ENCODE peak calls at places on chromosomes 5 and 9, in five cellular contexts. V is IMR-90, Y is colonic mucosa, E is SK-N-SH, A is adipocyte. R is an unnamed sample.

GRCh38 chr5:149323235-149324205 is 21.8 kb upstream of the GRPEL2 start:
- DNase-seq in E (no peak), A (peak), V (peak), Y (no peak), R (peak)

GRCh38 chr5:61313960-61314681 is 17.9 kb upstream of the ZSWIM6 start:
- DNase-seq in V (peak), Y (no peak), E (no peak), A (peak), R (peak)

GRCh38 chr5:125198270-125198974 is 452.0 kb upstream of the ZNF608 start:
- DNase-seq in A (peak), Y (peak), V (peak), E (peak), R (peak)

GRCh38 chr5:95631265-95631957 is 11.5 kb downstream of the GPR150 start:
- DNase-seq in Y (no peak), E (no peak), A (peak), V (peak), R (peak)

GRCh38 chr5:41841325-41841724 is 28.9 kb downstream of the OXCT1 start:
- DNase-seq in Y (no peak), A (no peak), V (no peak), E (no peak), R (no peak)

GRCh38 chr9:17052626-17053025 is 82.2 kb upstream of the CNTLN start:
- DNase-seq in Y (no peak), A (no peak), V (no peak), E (no peak), R (no peak)

GRCh38 chr5:179123109-179123426 is 62.9 kb downstream of the ZNF354C start:
- DNase-seq in V (no peak), E (no peak), A (no peak), Y (no peak), R (no peak)

GRCh38 chr9:72954431-72955420 is 1.9 kb upstream of the ALDH1A1 start:
- DNase-seq in V (no peak), Y (peak), A (peak), E (no peak), R (peak)

GRCh38 chr9:112110773-112111106 is 64.4 kb downstream of the SUSD1 start:
- DNase-seq in Y (no peak), A (no peak), E (no peak), V (no peak), R (no peak)

GRCh38 chr9:107488400-107489143 is 997 bp downstream of the KLF4 start:
- DNase-seq in E (peak), Y (peak), A (peak), V (peak), R (peak)

GRCh38 chr5:20833081-20833627 is 845.2 kb upstream of the CDH18 start:
- DNase-seq in A (no peak), V (no peak), Y (no peak), E (no peak), R (no peak)

GRCh38 chr9:27542519-27542918 is 12.9 kb upstream of the MOB3B start:
- DNase-seq in E (no peak), Y (no peak), A (peak), V (no peak), R (no peak)

GRCh38 chr9:95757026-95757425 is 118.5 kb upstream of the ERCC6L2 start:
- DNase-seq in Y (no peak), V (peak), E (no peak), A (peak), R (peak)

GRCh38 chr5:86806206-86806605 is 188.5 kb downstream of the COX7C start:
- DNase-seq in Y (no peak), E (no peak), A (no peak), V (peak), R (no peak)

GRCh38 chr9:137217276-137218211 is 4.5 kb downstream of the RNF208 start:
- DNase-seq in A (no peak), Y (peak), V (no peak), E (no peak), R (no peak)

GRCh38 chr5:82057051-82057450 is 85.2 kb downstream of the ATG10 start:
- DNase-seq in V (peak), E (no peak), A (no peak), Y (no peak), R (no peak)

GRCh38 chr9:105432247-105432857 is 15.5 kb upstream of the FSD1L start:
- DNase-seq in E (no peak), Y (no peak), V (no peak), A (no peak), R (no peak)

GRCh38 chr5:148615644-148616283 is 38.6 kb downstream of the HTR4 start:
- DNase-seq in Y (no peak), E (no peak), A (peak), V (peak), R (peak)

GRCh38 chr5:5203441-5203840 is 63.3 kb downstream of the ADAMTS16 start:
- DNase-seq in E (no peak), V (no peak), A (no peak), Y (no peak), R (no peak)

GRCh38 chr5:153641183-153641688 is 150.8 kb downstream of the GRIA1 start:
- DNase-seq in E (no peak), A (no peak), Y (no peak), V (no peak), R (no peak)

GRCh38 chr5:106451998-106452397 is 1218.7 kb downstream of the EFNA5 start:
- DNase-seq in A (no peak), V (no peak), E (no peak), Y (no peak), R (no peak)

GRCh38 chr9:28215921-28216320 is 642.6 kb upstream of the C9orf72 start:
- DNase-seq in V (no peak), E (no peak), Y (no peak), A (no peak), R (no peak)

GRCh38 chr9:7042124-7042523 is 284.4 kb downstream of the KDM4C start:
- DNase-seq in E (no peak), V (peak), Y (no peak), A (peak), R (peak)

GRCh38 chr5:106127341-106127781 is 1543.4 kb downstream of the EFNA5 start:
- DNase-seq in V (peak), Y (no peak), E (no peak), A (no peak), R (no peak)

GRCh38 chr5:1060535-1060981 is 51.3 kb downstream of the SLC12A7 start:
- DNase-seq in E (peak), A (no peak), V (no peak), Y (no peak), R (no peak)

GRCh38 chr5:151378616-151379015 is 31.3 kb upstream of the SLC36A2 start:
- DNase-seq in Y (no peak), E (no peak), V (no peak), A (no peak), R (no peak)

GRCh38 chr5:14146725-14147124 is 3.6 kb downstream of the TRIO start:
- DNase-seq in E (no peak), A (no peak), Y (no peak), V (no peak), R (peak)

GRCh38 chr9:113715086-113715485 is 161.0 kb upstream of the ZNF618 start:
- DNase-seq in V (peak), A (peak), Y (peak), E (no peak), R (peak)

GRCh38 chr5:111266491-111266890 is 42.3 kb downstream of the CAMK4 start:
- DNase-seq in Y (no peak), E (no peak), A (no peak), V (no peak), R (no peak)

GRCh38 chr9:109315889-109316640 is 4.8 kb downstream of the EPB41L4B start:
- DNase-seq in E (no peak), Y (peak), A (no peak), V (peak), R (peak)

GRCh38 chr9:124251605-124252366 is 6.0 kb upstream of the NEK6 start:
- DNase-seq in A (peak), V (peak), E (no peak), Y (no peak), R (peak)

GRCh38 chr5:13972029-13972428 is 27.5 kb upstream of the DNAH5 start:
- DNase-seq in A (no peak), Y (no peak), V (no peak), E (no peak), R (no peak)

GRCh38 chr5:96280946-96281393 is 152.1 kb downstream of the PCSK1 start:
- DNase-seq in A (peak), Y (no peak), E (peak), V (no peak), R (no peak)

GRCh38 chr9:126491256-126491879 is 122.4 kb upstream of the LMX1B start:
- DNase-seq in Y (peak), E (peak), V (peak), A (peak), R (peak)

GRCh38 chr9:134169724-134170401 is 5.5 kb upstream of the RNU6ATAC start:
- DNase-seq in A (no peak), V (no peak), E (no peak), Y (no peak), R (no peak)

GRCh38 chr9:16329699-16330113 is 540.8 kb downstream of the BNC2 start:
- DNase-seq in Y (peak), A (no peak), V (peak), E (no peak), R (peak)

GRCh38 chr9:2125909-2126308 is 110.8 kb downstream of the SMARCA2 start:
- DNase-seq in Y (no peak), V (peak), E (no peak), A (no peak), R (no peak)

DNA sequence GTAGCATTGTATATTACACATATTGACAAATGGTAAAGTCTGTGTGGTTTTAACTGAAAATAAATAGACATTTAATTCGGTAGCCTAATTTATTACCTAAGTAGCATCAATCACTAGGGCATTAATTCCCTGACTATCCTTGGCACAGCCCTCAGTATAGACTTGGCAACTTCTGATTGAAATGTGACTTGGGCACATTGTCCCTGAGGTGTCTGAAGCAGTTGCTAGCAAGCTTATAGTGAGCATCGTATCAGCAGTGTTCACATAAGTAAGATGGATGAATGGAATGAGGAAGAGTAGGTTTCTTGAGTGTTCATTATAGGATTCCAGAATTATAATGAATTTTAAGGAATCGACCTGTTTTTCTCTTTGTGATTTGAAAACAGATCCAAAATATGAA is 16.1 kb downstream of the LURAP1L start:
- DNase-seq in E (no peak), Y (no peak), V (no peak), A (no peak), R (no peak)
- H3K9ac ChIP-seq in E (no peak), Y (no peak), V (no peak), A (peak), R (no peak)

DNA sequence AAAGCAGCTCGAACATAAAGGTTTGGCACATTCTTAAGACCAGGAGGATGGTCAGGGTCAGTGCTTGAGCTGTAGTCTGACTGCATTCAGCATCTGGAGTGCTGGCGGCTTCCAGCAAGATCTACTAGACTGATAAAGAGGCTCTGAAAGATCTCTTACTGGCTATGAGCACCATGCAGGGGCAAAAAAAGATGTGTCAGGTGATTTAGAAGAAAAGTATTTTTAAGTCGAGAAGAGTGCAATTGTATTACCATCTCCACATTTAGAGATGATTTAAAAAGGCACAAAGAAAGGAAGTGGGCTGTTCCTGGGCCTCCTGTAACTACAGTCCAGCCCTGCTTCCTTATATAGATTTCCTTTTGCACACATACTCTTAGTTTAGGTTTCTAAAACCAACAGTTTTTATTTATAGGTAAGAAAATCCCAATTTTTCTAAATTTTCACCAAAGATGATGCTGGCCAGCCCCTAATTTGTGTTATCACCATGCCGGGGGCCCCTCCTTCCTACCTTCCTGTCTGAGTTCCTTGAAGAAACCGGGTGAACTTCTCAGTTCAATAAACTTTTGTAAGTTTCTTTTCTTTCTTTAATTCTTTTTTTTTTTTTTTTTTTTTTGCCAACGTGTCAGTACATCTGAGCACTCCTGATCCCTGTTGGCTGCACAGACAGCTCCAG is 65.9 kb upstream of the PLPP1 start:
- DNase-seq in V (peak), Y (peak), E (peak), A (peak), R (peak)
- H3K9ac ChIP-seq in V (peak), Y (peak), E (peak), A (peak), R (peak)

GRCh38 chr9:23702311-23702922 is 123.6 kb downstream of the ELAVL2 start:
- DNase-seq in A (no peak), V (no peak), Y (no peak), E (peak), R (peak)

GRCh38 chr9:23701291-23701690 is 124.7 kb downstream of the ELAVL2 start:
- DNase-seq in E (no peak), V (no peak), A (no peak), Y (no peak), R (no peak)

GRCh38 chr9:23707249-23707648 is 118.8 kb downstream of the ELAVL2 start:
- DNase-seq in Y (no peak), V (no peak), E (no peak), A (no peak), R (no peak)
- H3K9ac ChIP-seq in Y (no peak), V (no peak), E (no peak), A (no peak), R (no peak)

GRCh38 chr9:33926746-33927485 is 110.0 kb downstream of the UBE2R2 start:
- DNase-seq in E (no peak), V (no peak), Y (no peak), A (no peak), R (no peak)

GRCh38 chr9:33923998-33924701 is 107.2 kb downstream of the UBE2R2 start:
- DNase-seq in E (no peak), V (no peak), Y (no peak), A (no peak), R (no peak)

GRCh38 chr9:33923079-33923478 is 106.1 kb downstream of the UBE2R2 start:
- DNase-seq in E (no peak), V (no peak), A (no peak), Y (no peak), R (no peak)

GRCh38 chr9:33927694-33928093 is 110.7 kb downstream of the UBE2R2 start:
- DNase-seq in E (no peak), V (no peak), A (no peak), Y (no peak), R (no peak)

DNA sequence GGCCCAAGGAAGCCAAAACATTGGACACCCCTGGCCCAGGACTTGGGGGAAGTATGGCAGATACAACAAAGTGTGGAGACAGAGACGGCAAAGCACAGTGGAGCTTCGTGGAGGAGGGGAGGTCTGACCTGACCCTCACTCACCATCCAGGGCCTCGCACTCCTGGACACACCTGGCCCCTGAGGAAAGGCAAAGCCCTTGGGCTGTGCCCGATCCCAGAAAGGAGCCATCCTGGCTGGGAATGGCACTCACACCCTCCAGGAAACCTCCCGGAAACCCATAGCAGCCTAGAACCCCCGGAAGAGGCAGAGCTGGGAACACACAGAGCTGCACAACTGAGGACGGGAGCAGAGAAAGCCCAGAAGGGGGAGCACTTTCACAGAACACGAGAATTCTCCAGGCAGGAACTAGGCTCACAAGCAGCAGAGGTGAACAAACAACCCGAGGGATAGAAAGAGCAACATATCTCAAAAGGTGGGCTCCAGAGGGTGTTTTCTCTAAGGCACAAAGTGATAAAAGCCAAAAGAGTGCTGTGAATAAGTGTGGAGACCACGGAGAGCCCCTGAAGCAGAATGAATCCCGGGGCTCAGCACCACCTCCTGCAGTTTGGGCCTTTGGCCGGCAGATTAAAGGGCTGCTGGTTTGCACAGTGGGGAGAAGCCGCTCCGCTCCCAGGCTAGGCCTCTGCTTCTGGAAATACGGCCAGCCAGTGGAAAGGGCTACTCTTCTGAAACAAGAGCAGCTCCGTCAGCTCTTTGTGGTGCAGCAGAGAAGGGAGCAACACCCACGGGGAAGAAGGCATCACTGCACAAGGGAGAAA is 108.2 kb downstream of the UBE2R2 start:
- DNase-seq in E (peak), Y (peak), V (peak), A (peak), R (peak)
- H3K9ac ChIP-seq in E (no peak), Y (no peak), V (no peak), A (peak), R (no peak)

DNA sequence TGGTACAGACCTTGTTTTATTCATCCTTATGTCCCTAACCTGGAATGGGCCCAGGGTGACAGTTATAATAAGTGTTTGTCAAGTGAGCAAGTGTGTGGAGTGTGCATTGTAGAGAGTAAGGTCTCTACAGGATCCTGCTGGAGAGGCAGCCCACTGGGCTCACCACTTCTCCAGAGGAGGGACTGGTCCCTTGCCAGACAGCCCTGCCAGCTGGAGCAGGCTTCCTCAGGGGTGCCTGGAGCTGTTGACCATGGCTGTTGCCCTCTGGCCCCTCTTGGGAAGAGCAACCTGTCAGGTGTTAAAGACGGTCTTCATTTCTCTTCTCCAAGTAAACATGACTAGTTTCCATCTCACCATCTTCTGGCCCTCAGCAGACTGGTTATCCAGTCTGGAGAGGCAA is 20.0 kb downstream of the IRF1 start:
- DNase-seq in V (no peak), Y (no peak), A (no peak), E (no peak), R (no peak)
- H3K9ac ChIP-seq in V (no peak), Y (no peak), A (no peak), E (no peak), R (no peak)

GRCh38 chr9:13224366-13224765 is 55.1 kb downstream of the MPDZ start:
- DNase-seq in V (no peak), E (no peak), Y (no peak), A (no peak), R (no peak)
- H3K9ac ChIP-seq in V (no peak), E (no peak), Y (no peak), A (no peak), R (no peak)

GRCh38 chr5:102866315-102866693 is 111.2 kb downstream of the PAM start:
- DNase-seq in V (peak), A (peak), E (no peak), Y (no peak), R (peak)
- H3K9ac ChIP-seq in V (peak), A (peak), E (peak), Y (peak), R (peak)

GRCh38 chr5:58677650-58678049 is 94.8 kb downstream of the RAB3C start:
- DNase-seq in Y (no peak), A (no peak), V (no peak), E (no peak), R (no peak)
- H3K9ac ChIP-seq in Y (no peak), A (no peak), V (no peak), E (no peak), R (no peak)

R was measured in fibroblast of lung.